ENCODE peak calls at places on chromosomes 7 and 10, in nine cellular contexts. J is WERI-Rb-1; F is GM10248; S is neural progenitor cell; G is BJ; Z is mesothelial cell of epicardium; Q is CD4-positive, alpha-beta T cell; O is ovary; I is A549. H is an unnamed sample.

GRCh38 chr10:79088176-79088575 is 19.4 kb downstream of the ZMIZ1 start:
- DNase-seq in Z (no peak), F (no peak), Q (no peak), S (no peak), I (no peak), J (no peak), G (no peak), O (no peak), H (no peak)

GRCh38 chr10:60230892-60231291 is 158.8 kb downstream of the ANK3 start:
- DNase-seq in Q (no peak), F (no peak), O (no peak), Z (no peak), I (no peak), S (no peak), G (no peak), J (no peak), H (no peak)

GRCh38 chr7:100968650-100969049 is 715 bp upstream of the MUC12 start:
- DNase-seq in F (no peak), S (no peak), I (no peak), Z (no peak), Q (no peak), J (no peak), G (no peak), O (no peak), H (no peak)

GRCh38 chr7:3073763-3074460 is 30.2 kb upstream of the CARD11 start:
- DNase-seq in Q (no peak), G (no peak), O (no peak), J (no peak), I (no peak), F (no peak), S (no peak), Z (no peak), H (no peak)

GRCh38 chr10:118447478-118447877 is 105.4 kb upstream of the FAM204A start:
- DNase-seq in S (no peak), I (no peak), Z (no peak), F (no peak), J (no peak), O (peak), G (no peak), Q (no peak), H (no peak)

GRCh38 chr7:155412416-155413253 is 45.3 kb upstream of the EN2 start:
- DNase-seq in I (peak), Q (peak), J (peak), S (peak), G (no peak), O (no peak), Z (no peak), F (peak), H (peak)

GRCh38 chr10:74234569-74234968 is 83.5 kb downstream of the ADK start:
- DNase-seq in F (no peak), Z (no peak), J (no peak), I (no peak), O (no peak), S (no peak), G (no peak), Q (no peak), H (no peak)

GRCh38 chr7:103432713-103433112 is 13.3 kb downstream of the SLC26A5 start:
- DNase-seq in O (no peak), Z (no peak), F (peak), Q (no peak), G (no peak), S (no peak), I (no peak), J (no peak), H (no peak)

GRCh38 chr10:1367938-1368697 is 311.9 kb downstream of the WDR37 start:
- DNase-seq in J (no peak), I (no peak), Z (no peak), G (no peak), S (no peak), O (no peak), Q (no peak), F (no peak), H (no peak)

GRCh38 chr7:98745722-98746318 is 124.0 kb downstream of the TMEM130 start:
- DNase-seq in I (peak), F (peak), J (peak), Q (peak), Z (peak), G (no peak), O (no peak), S (peak), H (peak)

GRCh38 chr7:142739927-142740492 is 9.3 kb upstream of the PRSS1 start:
- DNase-seq in J (no peak), I (no peak), Q (no peak), S (no peak), G (no peak), F (no peak), Z (no peak), O (no peak), H (no peak)

GRCh38 chr10:98432330-98432729 is 14.4 kb downstream of the HPS1 start:
- DNase-seq in I (no peak), S (no peak), G (no peak), J (no peak), O (no peak), Q (no peak), Z (no peak), F (no peak), H (no peak)

GRCh38 chr10:47418321-47418720 is 34.2 kb upstream of the ZNF488 start:
- DNase-seq in Z (no peak), Q (no peak), F (no peak), O (no peak), J (no peak), G (no peak), S (no peak), I (no peak), H (no peak)

GRCh38 chr10:49168821-49169495 is 19.2 kb downstream of the TMEM273 start:
- DNase-seq in I (no peak), S (no peak), Z (no peak), Q (no peak), G (no peak), J (no peak), F (no peak), O (no peak), H (no peak)

GRCh38 chr7:4845740-4846142 is 16.1 kb downstream of the PAPOLB start:
- DNase-seq in F (no peak), Z (no peak), O (peak), Q (no peak), G (no peak), S (peak), J (peak), I (no peak), H (no peak)

GRCh38 chr7:34133356-34133982 is 228.1 kb downstream of the BMPER start:
- DNase-seq in Q (no peak), Z (no peak), S (no peak), F (no peak), J (peak), O (no peak), G (peak), I (peak), H (no peak)

GRCh38 chr10:13788701-13789447 is 202.1 kb downstream of the PRPF18 start:
- DNase-seq in Q (no peak), J (no peak), Z (no peak), F (no peak), O (peak), S (no peak), I (no peak), G (no peak), H (no peak)

GRCh38 chr7:105188201-105188600 is 174.2 kb downstream of the KMT2E start:
- DNase-seq in F (no peak), I (no peak), S (no peak), G (no peak), J (no peak), Q (no peak), Z (no peak), O (no peak), H (no peak)

GRCh38 chr7:129829677-129830631 is 122.8 kb downstream of the UBE2H start:
- DNase-seq in Q (peak), I (peak), S (peak), F (peak), J (peak), O (peak), G (no peak), Z (peak), H (peak)

GRCh38 chr10:108241166-108241565 is 1076.7 kb upstream of the SORCS1 start:
- DNase-seq in S (peak), I (no peak), F (no peak), Z (no peak), O (no peak), J (no peak), G (no peak), Q (no peak), H (no peak)

GRCh38 chr10:3452234-3452633 is 279.7 kb upstream of the PITRM1 start:
- DNase-seq in F (no peak), S (peak), Q (no peak), O (no peak), Z (no peak), J (no peak), I (no peak), G (peak), H (no peak)

GRCh38 chr10:117175215-117175900 is 21.9 kb upstream of the KCNK18 start:
- DNase-seq in Q (no peak), Z (no peak), J (peak), G (no peak), O (peak), F (peak), S (no peak), I (peak), H (peak)

GRCh38 chr10:8539056-8539455 is 484.6 kb downstream of the GATA3 start:
- DNase-seq in G (no peak), O (no peak), S (no peak), I (no peak), Z (no peak), F (no peak), J (no peak), Q (no peak), H (no peak)

GRCh38 chr7:135420786-135421185 is 89.1 kb downstream of the CNOT4 start:
- DNase-seq in G (no peak), S (no peak), O (no peak), F (no peak), J (no peak), Q (no peak), I (no peak), Z (no peak), H (no peak)

GRCh38 chr7:12570529-12571461 is at the start of gene SCIN:
- DNase-seq in Z (peak), O (no peak), S (peak), Q (no peak), J (no peak), G (no peak), F (peak), I (peak), H (no peak)

GRCh38 chr10:13949844-13950542 is 363.2 kb downstream of the PRPF18 start:
- DNase-seq in Z (no peak), I (no peak), S (no peak), F (no peak), G (peak), O (no peak), Q (no peak), J (no peak), H (no peak)

GRCh38 chr7:111784971-111785575 is 222.8 kb upstream of the IMMP2L start:
- DNase-seq in I (no peak), Z (no peak), Q (no peak), O (no peak), G (no peak), S (no peak), F (no peak), J (no peak), H (no peak)

GRCh38 chr7:106022193-106022821 is 59.2 kb downstream of the CDHR3 start:
- DNase-seq in S (no peak), Z (no peak), F (no peak), I (no peak), Q (peak), J (no peak), G (no peak), O (no peak), H (no peak)

GRCh38 chr10:28732091-28732490 is 54.8 kb downstream of the BAMBI start:
- DNase-seq in I (no peak), J (no peak), S (no peak), Z (no peak), Q (no peak), G (no peak), O (no peak), F (no peak), H (no peak)

GRCh38 chr10:32004161-32004591 is 52.0 kb downstream of the KIF5B start:
- DNase-seq in Z (no peak), Q (no peak), O (no peak), J (peak), F (no peak), G (no peak), I (no peak), S (no peak), H (no peak)

GRCh38 chr7:81573128-81573527 is 196.7 kb downstream of the HGF start:
- DNase-seq in J (no peak), F (no peak), I (no peak), O (no peak), Z (no peak), Q (no peak), G (no peak), S (no peak), H (no peak)

GRCh38 chr7:142714375-142714774 is 34.9 kb upstream of the PRSS1 start:
- DNase-seq in G (no peak), I (no peak), S (no peak), Z (no peak), J (no peak), F (no peak), O (no peak), Q (peak), H (no peak)

GRCh38 chr10:95275726-95276366 is 15.0 kb downstream of the PDLIM1 start:
- DNase-seq in O (no peak), I (no peak), G (no peak), J (no peak), Z (no peak), F (no peak), Q (no peak), S (no peak), H (no peak)

GRCh38 chr10:44393051-44393630 is 8.2 kb upstream of the CXCL12 start:
- DNase-seq in G (peak), F (no peak), Q (no peak), J (no peak), O (no peak), Z (no peak), S (no peak), I (no peak), H (no peak)

GRCh38 chr7:90706067-90706716 is 110.1 kb downstream of the CDK14 start:
- DNase-seq in J (no peak), S (no peak), G (no peak), F (no peak), I (no peak), O (no peak), Q (no peak), Z (no peak), H (no peak)

GRCh38 chr7:125084196-125084595 is 154.6 kb upstream of the POT1 start:
- DNase-seq in J (no peak), S (no peak), Z (no peak), F (no peak), G (no peak), Q (no peak), I (no peak), O (no peak), H (no peak)

GRCh38 chr10:24027107-24027506 is 181.8 kb upstream of the KIAA1217 start:
- DNase-seq in J (no peak), G (no peak), I (no peak), F (no peak), O (no peak), Z (no peak), S (no peak), Q (no peak), H (no peak)

GRCh38 chr10:59033622-59034021 is 142.8 kb upstream of the PHYHIPL start:
- DNase-seq in Q (no peak), S (no peak), Z (no peak), I (no peak), J (no peak), O (no peak), F (no peak), G (no peak), H (no peak)

GRCh38 chr7:71236488-71237179 is 104.7 kb downstream of the GALNT17 start:
- DNase-seq in J (no peak), F (no peak), S (no peak), O (peak), G (no peak), Q (no peak), I (no peak), Z (no peak), H (no peak)

DNA sequence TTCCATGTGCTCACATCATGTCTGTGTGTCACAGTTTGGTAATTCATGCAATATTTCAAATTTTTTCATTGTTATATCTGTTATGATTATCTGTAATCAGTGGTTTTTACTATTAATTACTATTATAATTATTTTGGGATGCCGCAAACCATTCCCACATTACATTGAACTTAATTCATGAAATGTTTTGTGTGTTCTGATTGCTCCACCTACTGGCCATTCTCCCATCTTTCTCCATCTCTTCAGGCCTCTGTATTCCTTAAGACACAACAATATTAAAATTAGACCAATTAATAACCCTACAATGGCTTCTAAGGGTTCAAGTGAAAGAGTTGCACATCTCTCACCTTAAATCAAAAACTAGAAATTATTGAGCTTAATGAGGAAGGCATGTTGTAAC is 398.5 kb downstream of the PCDH15 start:
- DNase-seq in S (peak), Z (no peak), I (peak), F (no peak), G (no peak), J (peak), Q (no peak), O (no peak), H (no peak)
- TF ChIP-seq CTCF in S (peak), Z (peak), I (peak), F (peak), G (peak), J (peak), Q (no peak), O (no peak), H (no peak)

GRCh38 chr7:20172736-20173334 is 44.3 kb downstream of the MACC1 start:
- DNase-seq in F (peak), I (peak), Q (no peak), G (no peak), J (peak), S (peak), O (peak), Z (peak), H (peak)
- TF ChIP-seq CTCF in F (peak), I (peak), Q (peak), G (peak), J (peak), S (peak), O (peak), Z (peak), H (no peak)

GRCh38 chr10:125252937-125253336 is 92.6 kb upstream of the CTBP2 start:
- DNase-seq in J (no peak), S (no peak), G (no peak), I (no peak), O (no peak), F (no peak), Z (no peak), Q (no peak), H (no peak)
- TF ChIP-seq CTCF in J (no peak), S (no peak), G (no peak), I (no peak), O (no peak), F (no peak), Z (no peak), Q (no peak), H (no peak)

GRCh38 chr10:93142534-93142933 is 68.8 kb downstream of the CYP26A1 start:
- DNase-seq in S (no peak), F (no peak), J (no peak), O (no peak), I (no peak), Z (no peak), G (no peak), Q (no peak), H (no peak)
- TF ChIP-seq CTCF in S (peak), F (no peak), J (no peak), O (no peak), I (no peak), Z (no peak), G (no peak), Q (no peak), H (no peak)

GRCh38 chr7:28096713-28097112 is 83.9 kb downstream of the JAZF1 start:
- DNase-seq in I (peak), O (peak), S (peak), F (peak), Z (no peak), G (no peak), J (peak), Q (peak), H (no peak)

GRCh38 chr7:28091190-28091589 is 89.4 kb downstream of the JAZF1 start:
- DNase-seq in F (no peak), S (no peak), Q (no peak), Z (no peak), J (no peak), G (peak), O (no peak), I (no peak), H (no peak)

GRCh38 chr7:28088032-28088431 is 92.6 kb downstream of the JAZF1 start:
- DNase-seq in F (no peak), S (no peak), J (no peak), I (no peak), Q (no peak), O (no peak), G (no peak), Z (no peak), H (no peak)

GRCh38 chr7:28089120-28089714 is 91.4 kb downstream of the JAZF1 start:
- DNase-seq in Q (no peak), S (no peak), J (no peak), I (no peak), G (no peak), Z (no peak), O (no peak), F (no peak), H (no peak)

DNA sequence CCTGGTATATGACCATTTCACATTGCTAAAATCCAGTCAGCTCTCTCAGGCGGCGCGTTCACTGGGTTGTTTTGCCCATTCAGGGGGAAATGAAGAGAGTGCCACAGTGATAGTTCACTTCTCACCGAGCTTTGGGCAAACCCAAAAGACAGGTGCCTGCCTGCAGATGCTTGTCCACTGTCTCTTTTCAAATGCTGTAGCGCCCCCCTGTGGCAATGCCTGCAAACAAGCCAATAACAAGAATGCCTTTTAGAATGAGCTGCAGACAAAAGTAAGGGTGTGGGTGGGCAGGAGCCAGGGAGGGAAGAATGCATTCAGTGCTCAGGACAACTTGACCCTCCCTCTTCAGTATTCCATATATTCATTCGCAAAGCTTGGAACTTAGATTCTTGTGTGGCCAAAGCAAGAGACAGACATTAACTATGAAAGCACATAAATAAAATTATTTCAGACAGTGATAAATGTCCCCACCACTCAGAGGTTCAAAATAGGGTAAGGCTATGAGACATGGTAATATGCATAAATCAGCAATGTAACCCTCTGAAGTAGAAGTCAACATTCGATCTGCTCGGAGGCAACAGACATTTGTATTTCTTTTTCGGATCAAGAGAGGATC is 86.9 kb downstream of the JAZF1 start:
- DNase-seq in Z (peak), I (peak), O (peak), F (peak), J (peak), Q (peak), G (no peak), S (peak), H (peak)
- TF ChIP-seq CTCF in Z (peak), I (peak), O (no peak), F (peak), J (peak), Q (peak), G (peak), S (peak), H (no peak)

DNA sequence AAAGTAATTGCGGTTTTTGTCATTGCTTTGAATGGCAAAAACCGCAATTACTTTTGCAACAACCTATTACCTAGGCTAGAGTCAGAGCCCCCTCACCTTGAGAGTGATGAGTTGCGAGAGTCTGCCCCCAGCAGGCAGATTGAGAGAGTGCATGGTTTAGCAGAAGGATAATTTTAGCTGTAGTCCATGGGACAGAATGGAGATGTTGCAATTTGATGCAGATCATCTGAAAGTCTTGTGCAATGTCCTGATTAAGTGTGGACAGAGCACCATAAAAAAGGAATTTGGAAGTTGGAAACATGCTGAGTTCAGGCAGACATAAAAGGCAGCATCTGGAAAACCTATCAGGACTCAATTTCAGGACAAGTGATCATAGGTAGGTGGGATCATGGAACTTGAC is 48.7 kb downstream of the GPR141 start:
- DNase-seq in Q (no peak), I (peak), F (peak), J (peak), S (peak), Z (no peak), O (no peak), G (no peak), H (no peak)
- TF ChIP-seq CTCF in Q (no peak), I (peak), F (peak), J (peak), S (peak), Z (peak), O (no peak), G (no peak), H (no peak)

GRCh38 chr7:32676249-32676941 is 181.1 kb downstream of the AVL9 start:
- DNase-seq in J (no peak), I (no peak), Q (no peak), F (no peak), G (no peak), O (no peak), Z (no peak), S (no peak), H (no peak)
- TF ChIP-seq CTCF in J (no peak), I (no peak), Q (no peak), F (no peak), G (no peak), O (no peak), Z (no peak), S (no peak), H (no peak)

H was measured in activated B cell treated with CpG ODN at 0.5 μM for 24 hours.